ENCODE peak calls at places on chromosomes 1 and 21, in six cellular contexts. M is transverse colon, D is esophagus squamous epithelium, T is mammary epithelial cell, E is tibial nerve, P is left ventricle myocardium inferior. X is an unnamed sample.

GRCh38 chr1:18997508-18997907 is 41.0 kb upstream of the IFFO2 start:
- DNase-seq in M (no peak), D (no peak), T (no peak), E (no peak), P (no peak), X (no peak)

GRCh38 chr1:231387770-231388669 is 34.1 kb downstream of the EGLN1 start:
- DNase-seq in M (no peak), D (no peak), T (no peak), E (no peak), P (no peak), X (no peak)

GRCh38 chr1:239816090-239816812 is 275.4 kb upstream of the FMN2 start:
- DNase-seq in M (peak), D (no peak), T (peak), E (no peak), P (no peak), X (peak)

GRCh38 chr1:36888811-36889477 is 145.4 kb downstream of the GRIK3 start:
- DNase-seq in M (no peak), D (no peak), T (no peak), E (no peak), P (no peak), X (no peak)

GRCh38 chr1:54125671-54126070 is 27.1 kb downstream of the CDCP2 start:
- DNase-seq in M (peak), D (no peak), T (peak), E (no peak), P (peak), X (no peak)

GRCh38 chr1:161261859-161262225 is 3.3 kb downstream of the PCP4L1 start:
- DNase-seq in M (no peak), D (no peak), T (no peak), E (no peak), P (no peak), X (no peak)

GRCh38 chr1:53544731-53545515 is 85.7 kb downstream of the DMRTB1 start:
- DNase-seq in M (no peak), D (no peak), T (no peak), E (no peak), P (peak), X (peak)

GRCh38 chr1:107727866-107728265 is 237.1 kb downstream of the VAV3 start:
- DNase-seq in M (no peak), D (no peak), T (no peak), E (no peak), P (no peak), X (no peak)

GRCh38 chr1:183827801-183828200 is 22.9 kb downstream of the RGL1 start:
- DNase-seq in M (no peak), D (no peak), T (no peak), E (no peak), P (no peak), X (no peak)

GRCh38 chr1:80755944-80756343 is 1044.8 kb upstream of the ADGRL2 start:
- DNase-seq in M (no peak), D (no peak), T (no peak), E (no peak), P (no peak), X (no peak)

GRCh38 chr1:242468749-242469148 is 55.7 kb downstream of the PLD5 start:
- DNase-seq in M (peak), D (no peak), T (peak), E (no peak), P (no peak), X (no peak)

GRCh38 chr1:66733348-66734017 is 18.8 kb upstream of the DYNLT5 start:
- DNase-seq in M (no peak), D (no peak), T (peak), E (no peak), P (no peak), X (no peak)

GRCh38 chr1:54318415-54318814 is 87.8 kb downstream of the SSBP3 start:
- DNase-seq in M (no peak), D (no peak), T (no peak), E (no peak), P (no peak), X (no peak)

GRCh38 chr1:14055442-14056225 is 355.6 kb downstream of the PRDM2 start:
- DNase-seq in M (no peak), D (no peak), T (no peak), E (no peak), P (no peak), X (no peak)

GRCh38 chr1:33527934-33528333 is 55.5 kb downstream of the ZSCAN20 start:
- DNase-seq in M (no peak), D (no peak), T (no peak), E (no peak), P (no peak), X (no peak)

GRCh38 chr1:115906627-115907026 is 65.7 kb upstream of the NHLH2 start:
- DNase-seq in M (no peak), D (no peak), T (peak), E (no peak), P (no peak), X (no peak)

GRCh38 chr1:52542085-52542688 is 10.7 kb downstream of the TUT4 start:
- DNase-seq in M (no peak), D (no peak), T (no peak), E (no peak), P (no peak), X (no peak)

GRCh38 chr1:40732756-40733301 is 41.3 kb downstream of the NFYC start:
- DNase-seq in M (no peak), D (no peak), T (no peak), E (no peak), P (no peak), X (no peak)

GRCh38 chr1:186620951-186621350 is 59.3 kb downstream of the PTGS2 start:
- DNase-seq in M (no peak), D (no peak), T (peak), E (no peak), P (no peak), X (no peak)

GRCh38 chr1:90864681-90865080 is 147.6 kb upstream of the BARHL2 start:
- DNase-seq in M (no peak), D (no peak), T (no peak), E (no peak), P (no peak), X (no peak)

GRCh38 chr1:207181838-207182237 is 77.8 kb downstream of the C4BPA start:
- DNase-seq in M (no peak), D (no peak), T (peak), E (no peak), P (no peak), X (no peak)

GRCh38 chr1:153540394-153541361 is at the start of gene S100A5:
- DNase-seq in M (no peak), D (no peak), T (peak), E (no peak), P (no peak), X (no peak)

GRCh38 chr1:35748326-35748725 is 21.5 kb downstream of the CLSPN start:
- DNase-seq in M (no peak), D (no peak), T (peak), E (no peak), P (no peak), X (no peak)

GRCh38 chr21:41663805-41664788 is 102.8 kb downstream of the RIPK4 start:
- DNase-seq in M (peak), D (no peak), T (no peak), E (no peak), P (no peak), X (no peak)

GRCh38 chr1:80656011-80656627 is 1144.6 kb upstream of the ADGRL2 start:
- DNase-seq in M (no peak), D (no peak), T (peak), E (no peak), P (no peak), X (no peak)

GRCh38 chr1:212860713-212861581 is 2.9 kb downstream of the FLVCR1 start:
- DNase-seq in M (no peak), D (no peak), T (peak), E (no peak), P (no peak), X (no peak)

GRCh38 chr1:212862111-212862690 is 4.1 kb downstream of the FLVCR1 start:
- DNase-seq in M (no peak), D (no peak), T (no peak), E (no peak), P (no peak), X (no peak)

GRCh38 chr1:212867192-212867591 is 9.1 kb downstream of the FLVCR1 start:
- DNase-seq in M (no peak), D (no peak), T (no peak), E (no peak), P (no peak), X (no peak)

GRCh38 chr1:212858461-212859265 is 588 bp downstream of the FLVCR1 start:
- DNase-seq in M (peak), D (no peak), T (peak), E (no peak), P (peak), X (no peak)

DNA sequence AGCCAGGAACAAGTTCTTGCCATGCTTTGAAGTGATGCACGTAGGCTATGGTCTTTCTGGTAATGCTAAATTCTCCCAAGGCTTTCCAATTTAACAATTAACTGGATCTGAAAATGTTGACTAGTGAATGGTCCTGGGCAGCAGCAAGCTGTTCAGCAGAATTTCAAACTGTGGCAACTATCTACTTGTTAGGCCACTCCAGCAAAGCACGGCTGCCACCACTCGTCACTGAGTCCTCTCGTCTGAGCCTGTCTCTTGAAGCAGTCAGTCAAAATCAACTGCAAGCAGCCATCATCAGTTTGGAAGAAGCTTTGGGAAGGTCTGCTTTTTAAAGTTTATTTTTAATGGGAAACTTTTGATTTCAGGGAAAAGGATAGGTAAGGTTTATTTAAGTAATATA is 6.1 kb downstream of the FLVCR1 start:
- DNase-seq in M (no peak), D (no peak), T (no peak), E (no peak), P (no peak), X (no peak)
- H3K27ac ChIP-seq in M (no peak), D (no peak), T (no peak), E (no peak), P (no peak), X (no peak)

GRCh38 chr1:94753171-94753972 is 66.8 kb upstream of the SLC44A3 start:
- DNase-seq in M (no peak), D (no peak), T (no peak), E (no peak), P (peak), X (no peak)

GRCh38 chr1:94757931-94758330 is 62.2 kb upstream of the SLC44A3 start:
- DNase-seq in M (no peak), D (no peak), T (no peak), E (no peak), P (peak), X (no peak)

GRCh38 chr1:94754570-94754969 is 65.6 kb upstream of the SLC44A3 start:
- DNase-seq in M (no peak), D (no peak), T (no peak), E (no peak), P (no peak), X (no peak)

GRCh38 chr1:94754101-94754500 is 66.1 kb upstream of the SLC44A3 start:
- DNase-seq in M (no peak), D (no peak), T (no peak), E (no peak), P (no peak), X (no peak)

GRCh38 chr1:94755675-94756074 is 64.5 kb upstream of the SLC44A3 start:
- DNase-seq in M (no peak), D (no peak), T (no peak), E (no peak), P (no peak), X (no peak)
- H3K4me3 ChIP-seq in M (no peak), D (no peak), T (no peak), E (no peak), P (no peak), X (no peak)

DNA sequence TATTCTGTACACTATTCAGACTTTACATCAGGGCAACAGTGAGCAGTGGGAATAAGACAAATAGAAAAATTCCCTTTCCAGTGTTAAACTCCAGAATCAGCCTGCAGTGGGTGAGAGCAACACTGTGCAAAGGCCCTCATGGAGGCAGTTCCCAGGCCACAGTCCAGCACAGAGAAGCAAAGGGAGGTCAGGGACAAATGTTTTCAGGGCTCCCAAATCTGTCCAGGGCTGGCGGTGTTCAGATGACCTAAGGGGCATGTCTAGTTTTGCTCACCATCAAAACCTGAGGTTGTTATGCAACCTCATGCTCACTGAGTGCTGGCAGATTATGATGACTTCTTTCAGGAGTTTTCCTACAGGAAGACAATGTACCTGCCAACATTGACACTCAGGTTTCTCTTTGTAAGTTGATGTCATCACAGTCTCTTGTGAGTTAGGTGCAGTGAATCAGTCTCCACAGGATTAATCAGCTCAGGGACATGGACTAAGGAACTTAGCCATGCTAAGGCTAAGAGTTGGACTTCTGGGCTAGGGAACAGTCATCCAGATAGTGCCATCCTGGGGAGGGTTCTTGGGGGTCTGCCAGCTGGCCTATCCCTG is 3.6 kb upstream of the LCE5A start:
- DNase-seq in M (no peak), D (no peak), T (peak), E (no peak), P (no peak), X (no peak)
- H3K27ac ChIP-seq in M (no peak), D (peak), T (peak), E (no peak), P (no peak), X (no peak)

GRCh38 chr1:155062702-155063411 is 683 bp upstream of the EFNA4 start:
- DNase-seq in M (peak), D (no peak), T (no peak), E (no peak), P (peak), X (peak)

GRCh38 chr1:155061381-155062150 is 2.0 kb upstream of the EFNA4 start:
- DNase-seq in M (peak), D (no peak), T (peak), E (peak), P (peak), X (peak)

GRCh38 chr1:155063550-155064108 is at the start of gene EFNA4:
- DNase-seq in M (peak), D (peak), T (peak), E (peak), P (peak), X (peak)

GRCh38 chr1:155060736-155061135 is 2.8 kb upstream of the EFNA4 start:
- DNase-seq in M (no peak), D (no peak), T (no peak), E (no peak), P (no peak), X (no peak)

GRCh38 chr1:155062151-155062686 is 1.3 kb upstream of the EFNA4 start:
- DNase-seq in M (peak), D (no peak), T (no peak), E (no peak), P (no peak), X (no peak)
- H3K4me3 ChIP-seq in M (no peak), D (peak), T (no peak), E (no peak), P (peak), X (no peak)

GRCh38 chr1:2320760-2321159 is 70.6 kb downstream of the MORN1 start:
- DNase-seq in M (no peak), D (no peak), T (peak), E (no peak), P (no peak), X (no peak)
- H3K27ac ChIP-seq in M (peak), D (peak), T (no peak), E (peak), P (no peak), X (peak)

GRCh38 chr1:243490147-243490546 is 234.3 kb downstream of the SDCCAG8 start:
- DNase-seq in M (no peak), D (no peak), T (no peak), E (no peak), P (no peak), X (no peak)

GRCh38 chr1:243489164-243489527 is 233.3 kb downstream of the SDCCAG8 start:
- DNase-seq in M (no peak), D (no peak), T (no peak), E (no peak), P (no peak), X (peak)

GRCh38 chr1:243488459-243489163 is 232.8 kb downstream of the SDCCAG8 start:
- DNase-seq in M (no peak), D (no peak), T (no peak), E (no peak), P (no peak), X (no peak)

GRCh38 chr1:243489681-243490080 is 233.8 kb downstream of the SDCCAG8 start:
- DNase-seq in M (no peak), D (no peak), T (no peak), E (no peak), P (no peak), X (no peak)

DNA sequence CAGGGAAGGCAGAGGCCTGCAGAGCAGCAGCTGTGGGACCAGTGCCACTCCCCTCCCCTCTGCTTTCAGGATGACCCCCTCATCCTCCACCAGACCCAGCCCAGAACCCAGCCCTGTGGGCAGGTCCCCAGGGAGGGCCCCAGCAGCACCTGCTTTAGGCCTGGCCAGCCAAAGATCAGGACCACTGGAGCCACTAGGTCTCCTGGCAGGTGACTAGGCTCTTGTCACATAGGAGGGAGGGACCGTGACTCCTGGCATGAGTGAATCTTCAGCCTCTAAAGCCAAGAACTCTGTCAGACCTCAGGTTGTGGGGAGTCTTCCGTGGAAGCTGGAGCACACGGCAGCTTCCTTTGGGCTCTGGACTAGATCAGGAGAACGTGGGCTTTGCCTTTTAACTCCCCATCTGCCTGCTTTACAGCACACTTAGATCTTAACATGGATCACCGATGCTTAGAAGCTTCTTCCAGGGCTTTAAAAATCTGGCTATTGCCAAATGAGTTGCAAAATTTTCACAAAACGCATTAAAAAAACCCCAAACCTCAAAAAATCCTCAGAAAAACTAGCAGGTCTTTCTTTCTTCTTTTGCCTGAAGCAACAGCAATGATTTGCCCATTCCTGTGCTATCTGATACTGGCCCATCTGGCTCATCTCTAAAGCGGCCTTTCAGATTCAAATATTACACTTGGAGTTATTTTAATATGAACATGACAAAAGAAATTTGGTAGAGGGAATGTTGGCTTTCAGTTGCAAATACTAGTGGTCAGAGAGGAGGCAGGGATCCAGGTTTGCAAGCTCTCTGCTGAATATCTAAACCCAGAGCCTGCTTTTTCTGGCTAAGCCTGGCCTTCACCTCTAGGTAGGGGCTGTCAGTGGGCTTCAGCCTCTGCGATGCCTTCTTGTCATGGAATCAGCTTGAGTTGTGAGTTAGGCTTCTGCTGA is 235.2 kb downstream of the SDCCAG8 start:
- DNase-seq in M (no peak), D (no peak), T (no peak), E (no peak), P (no peak), X (peak)
- H3K4me3 ChIP-seq in M (no peak), D (no peak), T (no peak), E (no peak), P (no peak), X (no peak)

GRCh38 chr1:8063298-8064068 is 37.4 kb upstream of the ERRFI1 start:
- DNase-seq in M (no peak), D (no peak), T (no peak), E (no peak), P (peak), X (no peak)
- H3K27ac ChIP-seq in M (peak), D (no peak), T (no peak), E (no peak), P (no peak), X (no peak)

GRCh38 chr1:111202707-111203623 is 2.5 kb upstream of the DENND2D start:
- DNase-seq in M (no peak), D (no peak), T (no peak), E (no peak), P (no peak), X (no peak)

GRCh38 chr1:111205724-111206070 is 5.3 kb upstream of the DENND2D start:
- DNase-seq in M (no peak), D (no peak), T (no peak), E (no peak), P (no peak), X (no peak)

GRCh38 chr1:111203681-111204210 is 3.3 kb upstream of the DENND2D start:
- DNase-seq in M (peak), D (peak), T (peak), E (peak), P (peak), X (peak)

GRCh38 chr1:111204923-111205723 is 4.7 kb upstream of the DENND2D start:
- DNase-seq in M (no peak), D (no peak), T (no peak), E (no peak), P (no peak), X (no peak)

GRCh38 chr1:111204211-111204883 is 3.9 kb upstream of the DENND2D start:
- DNase-seq in M (peak), D (peak), T (no peak), E (no peak), P (peak), X (peak)
- H3K4me3 ChIP-seq in M (peak), D (peak), T (peak), E (peak), P (peak), X (peak)

DNA sequence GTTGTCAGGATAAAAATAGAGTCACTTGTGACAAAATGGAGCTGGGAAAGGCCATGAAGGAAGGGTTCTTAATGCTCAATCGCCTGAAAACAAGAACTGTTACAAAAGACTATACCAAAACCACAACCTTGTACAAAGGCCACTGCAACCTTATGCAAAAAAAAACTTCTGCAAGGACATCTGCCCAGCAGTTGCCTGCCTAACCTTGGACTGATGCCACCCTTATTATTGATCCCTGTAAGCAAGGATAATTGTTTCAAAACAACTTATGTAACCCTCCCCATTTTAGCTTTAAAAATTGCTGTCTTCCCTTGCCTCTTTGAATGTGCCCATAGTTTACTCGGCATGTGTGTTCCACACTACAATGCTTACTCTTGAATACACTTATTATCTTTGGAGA is 5.7 kb downstream of the ALG14 start:
- DNase-seq in M (no peak), D (no peak), T (no peak), E (no peak), P (no peak), X (no peak)
- H3K27ac ChIP-seq in M (no peak), D (no peak), T (no peak), E (no peak), P (no peak), X (no peak)